ENCODE peak calls at places on chromosomes 1 and 21, in four cellular contexts. One of them, this sample, is unnamed. For H3K9me3, the result is how much of the 10 kb centered on the place peaks cover.

GRCh38 chr1:29381426-29381825 is 145.1 kb downstream of the PTPRU start:
- DNase-seq in transverse colon: no peak
- DNase-seq in HCT116: no peak
- DNase-seq in GM12878: no peak
- DNase-seq in this sample: no peak

GRCh38 chr1:12341667-12342066 is 111.8 kb downstream of the VPS13D start:
- DNase-seq in GM12878: no peak
- DNase-seq in transverse colon: no peak
- DNase-seq in HCT116: no peak
- DNase-seq in this sample: no peak

GRCh38 chr1:17355898-17356297 is 16.1 kb upstream of the PADI6 start:
- DNase-seq in HCT116: no peak
- DNase-seq in transverse colon: no peak
- DNase-seq in GM12878: no peak
- DNase-seq in this sample: no peak

GRCh38 chr1:54716299-54717047 is 812 bp downstream of the TTC4 start:
- DNase-seq in GM12878: peak
- DNase-seq in HCT116: no peak
- DNase-seq in transverse colon: no peak
- DNase-seq in this sample: no peak

GRCh38 chr1:29124366-29125236 is 898 bp upstream of the TMEM200B start:
- DNase-seq in transverse colon: peak
- DNase-seq in HCT116: peak
- DNase-seq in GM12878: no peak
- DNase-seq in this sample: peak

GRCh38 chr1:208534979-208535378 is 290.8 kb upstream of the PLXNA2 start:
- DNase-seq in HCT116: no peak
- DNase-seq in GM12878: no peak
- DNase-seq in transverse colon: no peak
- DNase-seq in this sample: no peak

GRCh38 chr21:43305336-43305665 is 121.6 kb downstream of the SIK1 start:
- DNase-seq in GM12878: no peak
- DNase-seq in HCT116: no peak
- DNase-seq in transverse colon: no peak
- DNase-seq in this sample: peak

GRCh38 chr1:5125208-5125607 is 470.8 kb downstream of the AJAP1 start:
- DNase-seq in transverse colon: no peak
- DNase-seq in GM12878: no peak
- DNase-seq in HCT116: no peak
- DNase-seq in this sample: no peak

GRCh38 chr21:32747396-32747795 is 19.6 kb upstream of the SYNJ1 start:
- DNase-seq in GM12878: no peak
- DNase-seq in transverse colon: no peak
- DNase-seq in HCT116: no peak
- DNase-seq in this sample: no peak

GRCh38 chr1:247936415-247936814 is 11.7 kb downstream of the OR2AJ1 start:
- DNase-seq in transverse colon: no peak
- DNase-seq in GM12878: no peak
- DNase-seq in HCT116: no peak
- DNase-seq in this sample: no peak

GRCh38 chr1:247933989-247934388 is 9.3 kb downstream of the OR2AJ1 start:
- DNase-seq in HCT116: no peak
- DNase-seq in GM12878: no peak
- DNase-seq in transverse colon: no peak
- DNase-seq in this sample: no peak

DNA sequence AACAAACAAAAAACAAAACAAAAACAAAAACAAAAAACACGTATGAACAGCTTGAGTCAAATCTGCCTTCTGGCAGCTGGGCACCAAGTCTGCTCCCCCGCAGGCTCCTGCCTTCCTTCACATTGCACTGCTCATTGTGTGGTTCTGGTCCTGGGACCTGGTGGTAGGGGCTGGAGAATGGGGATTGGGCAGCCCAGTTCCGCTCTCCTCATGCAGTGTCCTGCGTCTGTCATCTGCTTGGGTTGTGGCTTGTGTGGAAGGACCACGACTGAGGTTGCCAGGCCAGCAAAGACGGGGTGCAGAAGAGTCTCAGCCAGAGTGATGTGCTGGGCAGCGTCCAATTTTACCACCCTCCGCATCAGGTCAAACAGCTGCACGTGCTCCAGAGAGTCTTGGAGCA is 11.1 kb downstream of the OR2AJ1 start:
- DNase-seq in GM12878: no peak
- DNase-seq in HCT116: no peak
- DNase-seq in transverse colon: no peak
- DNase-seq in this sample: peak
- H3K9me3 ChIP-seq in GM12878: under half
- H3K9me3 ChIP-seq in HCT116: under half
- H3K9me3 ChIP-seq in transverse colon: under half
- H3K9me3 ChIP-seq in this sample: under half

GRCh38 chr1:32336963-32337675 is 1.1 kb upstream of the MARCKSL1 start:
- DNase-seq in GM12878: peak
- DNase-seq in HCT116: no peak
- DNase-seq in transverse colon: peak
- DNase-seq in this sample: peak
- H3K4me3 ChIP-seq in GM12878: peak
- H3K4me3 ChIP-seq in HCT116: no peak
- H3K4me3 ChIP-seq in transverse colon: no peak
- H3K4me3 ChIP-seq in this sample: no peak

GRCh38 chr1:239719642-239720258 is 333.4 kb downstream of the CHRM3 start:
- DNase-seq in HCT116: no peak
- DNase-seq in transverse colon: peak
- DNase-seq in GM12878: no peak
- DNase-seq in this sample: no peak
- TF ChIP-seq POLR2A in HCT116: no peak
- TF ChIP-seq POLR2A in transverse colon: no peak
- TF ChIP-seq POLR2A in GM12878: no peak
- TF ChIP-seq POLR2A in this sample: no peak

GRCh38 chr1:192448026-192448578 is 127.5 kb upstream of the RGS1 start:
- DNase-seq in transverse colon: no peak
- DNase-seq in GM12878: no peak
- DNase-seq in HCT116: no peak
- DNase-seq in this sample: no peak

GRCh38 chr1:192445243-192445642 is 128.5 kb downstream of the RGS21 start:
- DNase-seq in transverse colon: no peak
- DNase-seq in GM12878: no peak
- DNase-seq in HCT116: no peak
- DNase-seq in this sample: no peak

GRCh38 chr1:192443616-192444015 is 126.8 kb downstream of the RGS21 start:
- DNase-seq in GM12878: no peak
- DNase-seq in HCT116: no peak
- DNase-seq in transverse colon: no peak
- DNase-seq in this sample: no peak

GRCh38 chr1:192442736-192443135 is 125.9 kb downstream of the RGS21 start:
- DNase-seq in transverse colon: no peak
- DNase-seq in HCT116: no peak
- DNase-seq in GM12878: no peak
- DNase-seq in this sample: no peak

GRCh38 chr1:192445849-192446489 is 129.2 kb downstream of the RGS21 start:
- DNase-seq in transverse colon: peak
- DNase-seq in GM12878: no peak
- DNase-seq in HCT116: peak
- DNase-seq in this sample: peak
- H3K9me3 ChIP-seq in transverse colon: under half
- H3K9me3 ChIP-seq in GM12878: under half
- H3K9me3 ChIP-seq in HCT116: under half
- H3K9me3 ChIP-seq in this sample: under half

GRCh38 chr1:206121269-206121668 is 4.1 kb upstream of the AVPR1B start:
- DNase-seq in GM12878: no peak
- DNase-seq in HCT116: no peak
- DNase-seq in transverse colon: no peak
- DNase-seq in this sample: no peak
- H3K4me3 ChIP-seq in GM12878: no peak
- H3K4me3 ChIP-seq in HCT116: no peak
- H3K4me3 ChIP-seq in transverse colon: no peak
- H3K4me3 ChIP-seq in this sample: no peak

GRCh38 chr21:39001341-39001740 is 181.9 kb downstream of the PSMG1 start:
- DNase-seq in HCT116: no peak
- DNase-seq in GM12878: no peak
- DNase-seq in transverse colon: no peak
- DNase-seq in this sample: no peak

GRCh38 chr21:39004776-39005605 is 178.3 kb downstream of the PSMG1 start:
- DNase-seq in transverse colon: peak
- DNase-seq in HCT116: no peak
- DNase-seq in GM12878: no peak
- DNase-seq in this sample: peak

GRCh38 chr21:39007532-39007931 is 175.7 kb downstream of the PSMG1 start:
- DNase-seq in transverse colon: no peak
- DNase-seq in HCT116: no peak
- DNase-seq in GM12878: no peak
- DNase-seq in this sample: no peak

GRCh38 chr21:39006653-39007417 is 176.4 kb downstream of the PSMG1 start:
- DNase-seq in transverse colon: peak
- DNase-seq in HCT116: no peak
- DNase-seq in GM12878: no peak
- DNase-seq in this sample: peak

DNA sequence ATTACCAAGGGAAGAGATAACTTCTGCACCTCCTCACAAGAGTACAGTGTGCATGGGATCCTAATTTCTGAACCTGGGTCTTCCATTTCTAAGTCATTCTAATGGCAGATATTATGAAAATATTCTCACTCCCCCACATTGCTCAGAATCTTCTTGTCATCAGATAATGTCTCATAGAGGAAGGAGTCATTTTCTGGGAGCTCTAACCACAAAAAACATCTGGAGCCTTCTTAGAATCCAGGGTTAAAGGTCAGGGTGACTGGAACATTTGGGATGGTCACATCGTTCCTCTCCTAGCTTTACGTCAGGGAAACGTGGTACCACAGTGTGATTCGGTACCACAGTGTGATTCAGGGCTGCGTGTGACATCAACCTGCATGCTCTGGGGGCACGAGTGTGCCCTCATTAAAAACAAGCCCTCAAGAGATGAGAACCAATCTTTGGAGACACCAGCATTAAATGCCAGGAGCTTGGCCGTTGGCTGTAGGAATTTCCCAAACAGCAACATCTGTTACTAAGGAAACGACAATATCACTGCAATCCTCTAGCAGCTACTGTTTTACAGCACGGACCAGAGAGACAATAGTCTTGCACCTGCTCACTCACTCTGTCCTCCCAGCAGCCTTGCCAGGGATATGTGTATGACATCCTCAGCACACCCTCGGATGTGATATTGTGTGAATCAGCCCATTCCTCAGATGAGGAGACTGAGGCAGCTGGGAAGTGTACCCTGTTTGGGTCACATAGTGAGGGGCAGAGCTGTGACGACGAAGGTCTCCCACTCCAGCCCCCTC is 179.1 kb downstream of the PSMG1 start:
- DNase-seq in HCT116: no peak
- DNase-seq in GM12878: no peak
- DNase-seq in transverse colon: no peak
- DNase-seq in this sample: no peak
- TF ChIP-seq POLR2A in HCT116: no peak
- TF ChIP-seq POLR2A in GM12878: no peak
- TF ChIP-seq POLR2A in transverse colon: no peak
- TF ChIP-seq POLR2A in this sample: no peak

GRCh38 chr1:4115191-4115900 is 215.3 kb upstream of the C1orf174 start:
- DNase-seq in transverse colon: no peak
- DNase-seq in GM12878: no peak
- DNase-seq in HCT116: no peak
- DNase-seq in this sample: no peak
- H3K9me3 ChIP-seq in transverse colon: under half
- H3K9me3 ChIP-seq in GM12878: under half
- H3K9me3 ChIP-seq in HCT116: under half
- H3K9me3 ChIP-seq in this sample: under half

GRCh38 chr1:53139911-53140310 is 2.5 kb downstream of the SLC1A7 start:
- DNase-seq in transverse colon: no peak
- DNase-seq in HCT116: no peak
- DNase-seq in GM12878: no peak
- DNase-seq in this sample: no peak
- H3K4me3 ChIP-seq in transverse colon: no peak
- H3K4me3 ChIP-seq in HCT116: no peak
- H3K4me3 ChIP-seq in GM12878: no peak
- H3K4me3 ChIP-seq in this sample: no peak

GRCh38 chr1:151061704-151062103 is 1.5 kb downstream of the MLLT11 start:
- DNase-seq in HCT116: no peak
- DNase-seq in GM12878: no peak
- DNase-seq in transverse colon: no peak
- DNase-seq in this sample: no peak

GRCh38 chr1:151061012-151061401 is 810 bp downstream of the MLLT11 start:
- DNase-seq in HCT116: no peak
- DNase-seq in transverse colon: no peak
- DNase-seq in GM12878: no peak
- DNase-seq in this sample: no peak

GRCh38 chr1:151058682-151059341 is 610 bp downstream of the CDC42SE1 start:
- DNase-seq in transverse colon: peak
- DNase-seq in GM12878: no peak
- DNase-seq in HCT116: no peak
- DNase-seq in this sample: no peak

GRCh38 chr1:151059342-151060240 is at the start of gene CDC42SE1:
- DNase-seq in transverse colon: peak
- DNase-seq in GM12878: peak
- DNase-seq in HCT116: peak
- DNase-seq in this sample: peak

GRCh38 chr1:151060241-151061011 is at the start of gene MLLT11:
- DNase-seq in transverse colon: peak
- DNase-seq in HCT116: no peak
- DNase-seq in GM12878: no peak
- DNase-seq in this sample: peak
- TF ChIP-seq POLR2A in transverse colon: no peak
- TF ChIP-seq POLR2A in HCT116: no peak
- TF ChIP-seq POLR2A in GM12878: no peak
- TF ChIP-seq POLR2A in this sample: no peak